ENCODE peak calls at places on chromosomes 16 and 17, in seven cellular contexts. One of them, this sample, is unnamed.
A peak's percentile ranks its signal among the peaks of the same experiment; 100 is the strongest.

GRCh38 chr17:14310101-14310500 is 9.2 kb downstream of the HS3ST3B1 start:
- DNase-seq in right cardiac atrium: no peak
- DNase-seq in ovary: peak; percentile 34
- DNase-seq in tibial artery: no peak
- DNase-seq in heart right ventricle: no peak
- DNase-seq in colonic mucosa: no peak
- DNase-seq in transverse colon: no peak
- DNase-seq in this sample: no peak

GRCh38 chr16:29811170-29811895 is 660 bp upstream of the PRRT2 start:
- DNase-seq in tibial artery: peak; percentile 100
- DNase-seq in heart right ventricle: peak; percentile 97
- DNase-seq in right cardiac atrium: peak; percentile 99
- DNase-seq in ovary: peak; percentile 95
- DNase-seq in transverse colon: peak; percentile 96
- DNase-seq in colonic mucosa: peak; percentile 97
- DNase-seq in this sample: peak; percentile 93

GRCh38 chr17:29292992-29293889 is 707 bp downstream of the NUFIP2 start:
- DNase-seq in transverse colon: peak; percentile 67
- DNase-seq in tibial artery: peak; percentile 80
- DNase-seq in ovary: peak; percentile 72
- DNase-seq in heart right ventricle: peak; percentile 71
- DNase-seq in right cardiac atrium: peak; percentile 88
- DNase-seq in colonic mucosa: peak; percentile 69
- DNase-seq in this sample: peak; percentile 53

GRCh38 chr16:14003119-14003570 is 68.0 kb upstream of the MRTFB start:
- DNase-seq in colonic mucosa: peak; percentile 28
- DNase-seq in right cardiac atrium: peak; percentile 80
- DNase-seq in transverse colon: peak; percentile 29
- DNase-seq in heart right ventricle: peak; percentile 80
- DNase-seq in tibial artery: peak; percentile 79
- DNase-seq in ovary: peak; percentile 59
- DNase-seq in this sample: peak; percentile 52

GRCh38 chr17:48960834-48961515 is 7.4 kb downstream of the GIP start:
- DNase-seq in transverse colon: no peak
- DNase-seq in colonic mucosa: no peak
- DNase-seq in tibial artery: no peak
- DNase-seq in right cardiac atrium: no peak
- DNase-seq in heart right ventricle: no peak
- DNase-seq in ovary: no peak
- DNase-seq in this sample: no peak

GRCh38 chr17:80425835-80426426 is 11.0 kb downstream of the ENDOV start:
- DNase-seq in tibial artery: peak; percentile 61
- DNase-seq in ovary: peak; percentile 13
- DNase-seq in right cardiac atrium: peak; percentile 39
- DNase-seq in heart right ventricle: no peak
- DNase-seq in transverse colon: no peak
- DNase-seq in colonic mucosa: no peak
- DNase-seq in this sample: no peak

GRCh38 chr16:20734782-20735181 is 6.8 kb downstream of the THUMPD1 start:
- DNase-seq in heart right ventricle: no peak
- DNase-seq in ovary: no peak
- DNase-seq in right cardiac atrium: no peak
- DNase-seq in transverse colon: no peak
- DNase-seq in tibial artery: no peak
- DNase-seq in colonic mucosa: no peak
- DNase-seq in this sample: no peak

GRCh38 chr17:30600062-30600829 is 123.0 kb downstream of the GOSR1 start:
- DNase-seq in colonic mucosa: peak; percentile 89
- DNase-seq in ovary: peak; percentile 76
- DNase-seq in heart right ventricle: peak; percentile 83
- DNase-seq in tibial artery: peak; percentile 90
- DNase-seq in right cardiac atrium: peak; percentile 93
- DNase-seq in transverse colon: peak; percentile 90
- DNase-seq in this sample: peak; percentile 96

GRCh38 chr16:84741351-84741791 is 41.6 kb downstream of the USP10 start:
- DNase-seq in colonic mucosa: no peak
- DNase-seq in right cardiac atrium: no peak
- DNase-seq in transverse colon: no peak
- DNase-seq in tibial artery: no peak
- DNase-seq in ovary: no peak
- DNase-seq in heart right ventricle: no peak
- DNase-seq in this sample: no peak

GRCh38 chr16:87963400-87963799 is 12.2 kb downstream of the BANP start:
- DNase-seq in colonic mucosa: no peak
- DNase-seq in right cardiac atrium: no peak
- DNase-seq in tibial artery: no peak
- DNase-seq in heart right ventricle: peak; percentile 57
- DNase-seq in transverse colon: no peak
- DNase-seq in ovary: no peak
- DNase-seq in this sample: peak; percentile 84

GRCh38 chr17:73803867-73804539 is 159.8 kb upstream of the SDK2 start:
- DNase-seq in tibial artery: no peak
- DNase-seq in ovary: no peak
- DNase-seq in heart right ventricle: no peak
- DNase-seq in transverse colon: peak; percentile 38
- DNase-seq in right cardiac atrium: no peak
- DNase-seq in colonic mucosa: no peak
- DNase-seq in this sample: no peak

GRCh38 chr17:30278032-30278431 is 13.7 kb downstream of the BLMH start:
- DNase-seq in colonic mucosa: no peak
- DNase-seq in tibial artery: no peak
- DNase-seq in right cardiac atrium: peak; percentile 63
- DNase-seq in heart right ventricle: peak; percentile 14
- DNase-seq in ovary: no peak
- DNase-seq in transverse colon: no peak
- DNase-seq in this sample: no peak

GRCh38 chr17:27535178-27535928 is 79.1 kb downstream of the KSR1 start:
- DNase-seq in heart right ventricle: no peak
- DNase-seq in ovary: no peak
- DNase-seq in colonic mucosa: peak; percentile 58
- DNase-seq in transverse colon: peak; percentile 39
- DNase-seq in right cardiac atrium: no peak
- DNase-seq in tibial artery: peak; percentile 43
- DNase-seq in this sample: no peak

GRCh38 chr17:5422505-5422904 is 2.5 kb downstream of the RPAIN start:
- DNase-seq in heart right ventricle: no peak
- DNase-seq in colonic mucosa: no peak
- DNase-seq in tibial artery: no peak
- DNase-seq in transverse colon: no peak
- DNase-seq in ovary: no peak
- DNase-seq in right cardiac atrium: no peak
- DNase-seq in this sample: no peak

GRCh38 chr17:67431210-67432015 is 54.3 kb downstream of the PITPNC1 start:
- DNase-seq in ovary: no peak
- DNase-seq in tibial artery: no peak
- DNase-seq in heart right ventricle: no peak
- DNase-seq in right cardiac atrium: no peak
- DNase-seq in colonic mucosa: no peak
- DNase-seq in transverse colon: no peak
- DNase-seq in this sample: no peak

GRCh38 chr16:73196670-73197069 is 148.7 kb upstream of the ZFHX3 start:
- DNase-seq in transverse colon: peak; percentile 75
- DNase-seq in colonic mucosa: peak; percentile 80
- DNase-seq in ovary: peak; percentile 33
- DNase-seq in heart right ventricle: peak; percentile 67
- DNase-seq in right cardiac atrium: peak; percentile 88
- DNase-seq in tibial artery: peak; percentile 83
- DNase-seq in this sample: peak; percentile 42

DNA sequence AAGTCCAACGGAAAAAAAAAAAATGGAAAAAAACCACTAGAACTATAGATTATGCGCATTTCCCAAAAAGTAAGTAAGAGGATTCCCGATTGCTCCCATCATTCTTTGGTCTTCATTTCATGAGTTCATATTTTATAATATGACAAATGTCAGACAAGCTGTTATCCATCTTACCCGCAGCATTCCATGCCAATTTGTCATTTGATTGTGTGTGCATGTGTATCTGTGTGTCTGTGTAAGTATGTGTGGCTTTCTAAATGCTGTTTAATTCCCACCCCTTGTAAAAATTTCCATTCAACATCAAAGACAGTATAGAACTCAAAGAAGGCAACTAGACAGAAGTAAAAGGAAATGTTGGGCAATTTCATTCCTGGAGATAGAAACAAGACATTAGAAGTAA is 434.1 kb downstream of the CDH11 start:
- DNase-seq in colonic mucosa: no peak
- DNase-seq in heart right ventricle: no peak
- DNase-seq in ovary: no peak
- DNase-seq in right cardiac atrium: no peak
- DNase-seq in transverse colon: no peak
- DNase-seq in tibial artery: no peak
- DNase-seq in this sample: no peak
- H3K9me3 ChIP-seq in colonic mucosa: no peaks in the 10 kb centered on the region
- H3K9me3 ChIP-seq in heart right ventricle: no peaks in the 10 kb centered on the region
- H3K9me3 ChIP-seq in ovary: no peaks in the 10 kb centered on the region
- H3K9me3 ChIP-seq in right cardiac atrium: no peaks in the 10 kb centered on the region
- H3K9me3 ChIP-seq in transverse colon: no peaks in the 10 kb centered on the region
- H3K9me3 ChIP-seq in tibial artery: no peaks in the 10 kb centered on the region
- H3K9me3 ChIP-seq in this sample: no peaks in the 10 kb centered on the region

GRCh38 chr17:39666231-39666600 is 1.1 kb downstream of the TCAP start:
- DNase-seq in right cardiac atrium: no peak
- DNase-seq in tibial artery: no peak
- DNase-seq in heart right ventricle: no peak
- DNase-seq in transverse colon: no peak
- DNase-seq in ovary: no peak
- DNase-seq in colonic mucosa: no peak
- DNase-seq in this sample: no peak
- H3K27ac ChIP-seq in right cardiac atrium: peak overlapping the region; percentile 73
- H3K27ac ChIP-seq in tibial artery: peak overlapping the region; percentile 81
- H3K27ac ChIP-seq in heart right ventricle: peak overlapping the region; percentile 90
- H3K27ac ChIP-seq in transverse colon: peak overlapping the region; percentile 5
- H3K27ac ChIP-seq in ovary: no peak overlapping the region
- H3K27ac ChIP-seq in colonic mucosa: no peak overlapping the region
- H3K27ac ChIP-seq in this sample: no peak overlapping the region

GRCh38 chr16:35146723-35147458 is 1687.5 kb downstream of the TP53TG3F start:
- DNase-seq in ovary: no peak
- DNase-seq in transverse colon: no peak
- DNase-seq in colonic mucosa: no peak
- DNase-seq in tibial artery: no peak
- DNase-seq in heart right ventricle: no peak
- DNase-seq in right cardiac atrium: no peak
- DNase-seq in this sample: no peak

GRCh38 chr16:35149550-35149949 is 1690.1 kb downstream of the TP53TG3F start:
- DNase-seq in transverse colon: no peak
- DNase-seq in heart right ventricle: no peak
- DNase-seq in right cardiac atrium: no peak
- DNase-seq in ovary: no peak
- DNase-seq in tibial artery: no peak
- DNase-seq in colonic mucosa: no peak
- DNase-seq in this sample: no peak

GRCh38 chr16:35146031-35146710 is 1686.8 kb downstream of the TP53TG3F start:
- DNase-seq in colonic mucosa: no peak
- DNase-seq in transverse colon: no peak
- DNase-seq in heart right ventricle: no peak
- DNase-seq in ovary: no peak
- DNase-seq in right cardiac atrium: no peak
- DNase-seq in tibial artery: peak; percentile 57
- DNase-seq in this sample: no peak

GRCh38 chr16:35148748-35149147 is 1689.3 kb downstream of the TP53TG3F start:
- DNase-seq in heart right ventricle: no peak
- DNase-seq in colonic mucosa: no peak
- DNase-seq in transverse colon: no peak
- DNase-seq in ovary: no peak
- DNase-seq in right cardiac atrium: no peak
- DNase-seq in tibial artery: no peak
- DNase-seq in this sample: no peak

DNA sequence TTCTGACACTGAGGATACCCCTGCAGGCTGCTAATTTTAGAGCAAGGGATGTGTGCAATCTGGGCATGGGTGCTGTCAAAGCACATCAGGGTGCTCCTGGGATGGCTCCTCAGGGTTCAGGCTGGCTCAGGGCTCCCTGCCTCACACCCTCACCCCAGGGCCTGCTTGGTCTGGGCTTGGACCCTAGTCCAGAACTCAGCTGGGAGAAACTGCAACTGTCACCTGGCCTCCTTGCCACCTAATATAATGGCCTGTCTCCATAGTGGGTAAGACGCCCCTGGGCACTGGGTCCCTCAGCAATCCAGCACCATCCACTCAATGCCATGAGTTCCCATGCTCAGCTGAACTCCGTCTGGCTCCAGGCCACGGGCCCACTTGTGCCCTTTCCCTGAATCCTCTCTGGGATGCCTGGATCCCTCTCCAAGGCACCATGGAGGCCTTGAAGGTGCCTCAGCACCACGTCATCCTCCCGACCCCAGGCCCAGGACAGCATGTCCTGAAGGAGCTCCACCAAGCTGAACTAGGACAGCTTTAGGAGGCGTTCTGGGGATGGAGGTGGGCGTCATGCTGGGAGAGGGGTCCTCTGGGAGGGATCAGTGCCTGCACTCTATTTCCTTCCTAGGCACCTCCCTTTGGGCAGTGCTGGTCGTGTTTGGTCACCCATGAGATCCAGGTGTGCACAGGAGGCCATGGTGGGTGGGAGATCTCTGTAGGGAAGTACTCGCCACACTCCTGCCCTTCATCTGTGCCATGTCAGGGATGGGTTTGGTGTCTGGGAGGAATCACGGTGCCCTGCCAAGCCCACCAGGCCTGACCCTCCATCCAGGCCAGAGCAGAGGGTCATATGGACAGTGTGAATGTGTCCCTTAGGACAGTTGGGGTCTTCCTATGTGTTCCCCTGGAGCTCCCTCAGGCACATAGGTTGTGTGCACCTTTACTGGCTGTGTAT is 1688.4 kb downstream of the TP53TG3F start:
- DNase-seq in colonic mucosa: no peak
- DNase-seq in heart right ventricle: no peak
- DNase-seq in right cardiac atrium: no peak
- DNase-seq in ovary: no peak
- DNase-seq in tibial artery: no peak
- DNase-seq in transverse colon: no peak
- DNase-seq in this sample: no peak
- H3K9me3 ChIP-seq in colonic mucosa: no peaks in the 10 kb centered on the region
- H3K9me3 ChIP-seq in heart right ventricle: no peaks in the 10 kb centered on the region
- H3K9me3 ChIP-seq in right cardiac atrium: no peaks in the 10 kb centered on the region
- H3K9me3 ChIP-seq in ovary: no peaks in the 10 kb centered on the region
- H3K9me3 ChIP-seq in tibial artery: peaks cover 19% of the 10 kb centered on the region
- H3K9me3 ChIP-seq in transverse colon: no peaks in the 10 kb centered on the region
- H3K9me3 ChIP-seq in this sample: peaks cover 12% of the 10 kb centered on the region

DNA sequence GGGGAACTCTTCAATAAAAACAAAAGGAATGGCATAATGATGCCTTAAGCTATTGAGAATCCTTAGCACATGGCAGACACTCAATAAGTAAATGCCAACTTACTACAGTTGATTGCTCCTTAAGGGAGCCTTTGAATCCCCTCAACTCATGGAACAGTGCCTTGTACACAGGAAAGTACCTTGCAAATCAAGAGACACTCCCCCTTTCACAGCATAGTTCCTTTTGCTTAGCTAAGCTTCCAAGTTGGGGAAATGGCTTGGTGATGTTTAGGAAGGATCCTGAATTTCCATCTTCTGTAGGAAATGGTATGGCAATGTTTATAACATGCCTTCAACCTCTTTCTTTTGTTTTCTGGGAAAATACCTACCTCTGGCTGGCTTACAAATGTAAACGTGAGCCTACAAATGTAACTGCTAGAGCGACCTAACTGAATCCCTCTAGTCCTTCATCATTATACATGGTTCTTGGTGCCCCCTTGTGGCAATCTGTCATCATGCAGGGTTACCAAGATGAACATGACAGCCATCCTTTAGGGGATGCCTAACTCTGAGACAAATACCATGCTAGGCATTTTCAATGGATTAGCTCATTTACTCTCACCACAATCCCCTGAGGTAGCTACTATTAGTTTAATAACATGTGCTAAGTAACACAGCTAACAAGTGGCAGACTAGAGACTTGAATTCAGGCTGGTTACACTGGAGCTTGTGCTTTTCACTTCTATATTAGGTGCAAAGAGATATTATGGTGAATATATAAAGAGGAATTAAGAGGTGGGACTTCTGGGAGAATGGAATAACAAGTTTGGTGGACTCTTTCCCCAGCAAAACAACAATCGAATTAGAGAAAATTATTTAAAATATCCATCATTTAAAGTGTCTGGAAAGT is 65.0 kb downstream of the MMD start:
- DNase-seq in heart right ventricle: peak; percentile 68
- DNase-seq in tibial artery: no peak
- DNase-seq in ovary: peak; percentile 34
- DNase-seq in transverse colon: peak; percentile 72
- DNase-seq in colonic mucosa: peak; percentile 76
- DNase-seq in right cardiac atrium: peak; percentile 81
- DNase-seq in this sample: peak; percentile 77
- H3K27ac ChIP-seq in heart right ventricle: no peak overlapping the region
- H3K27ac ChIP-seq in tibial artery: no peak overlapping the region
- H3K27ac ChIP-seq in ovary: no peak overlapping the region
- H3K27ac ChIP-seq in transverse colon: no peak overlapping the region
- H3K27ac ChIP-seq in colonic mucosa: no peak overlapping the region
- H3K27ac ChIP-seq in right cardiac atrium: no peak overlapping the region
- H3K27ac ChIP-seq in this sample: no peak overlapping the region